ENCODE peak calls at places on chromosome 12, in five cellular contexts. I is Right ventricle myocardium inferior, N is esophagus squamous epithelium, K is NCI-H1092 treated with DMSO at 0.1 percent for 48 hours, T is cardiac fibroblast. Z is an unnamed sample.
A peak's percentile ranks its signal among the peaks of the same experiment; 100 is the strongest.

GRCh38 chr12:121579190-121579791 is 1.5 kb downstream of the KDM2B start:
- DNase-seq in N (no peak), I (peak; percentile 76), T (peak; percentile 24), K (peak; percentile 28), Z (peak; percentile 14)

GRCh38 chr12:110568752-110569151 is 14.4 kb downstream of the PPTC7 start:
- DNase-seq in I (no peak), T (no peak), N (no peak), K (no peak), Z (no peak)

GRCh38 chr12:123223241-123223668 is 9.7 kb downstream of the MPHOSPH9 start:
- DNase-seq in T (no peak), K (no peak), I (no peak), N (no peak), Z (no peak)

GRCh38 chr12:2959508-2960431 is 573 bp downstream of the TEAD4 start:
- DNase-seq in K (peak; percentile 40), T (peak; percentile 69), I (peak; percentile 78), N (no peak), Z (peak; percentile 46)

GRCh38 chr12:131025234-131025633 is 71.5 kb downstream of the ADGRD1 start:
- DNase-seq in K (no peak), N (no peak), I (no peak), T (no peak), Z (no peak)

GRCh38 chr12:1837541-1838206 is 17.3 kb downstream of the LRTM2 start:
- DNase-seq in T (peak; percentile 16), K (no peak), I (no peak), N (no peak), Z (no peak)

GRCh38 chr12:42180990-42181611 is 36.4 kb upstream of the GXYLT1 start:
- DNase-seq in I (no peak), K (no peak), N (no peak), T (peak; percentile 55), Z (no peak)

GRCh38 chr12:122860052-122860853 is 25.0 kb downstream of the HIP1R start:
- DNase-seq in I (peak; percentile 90), T (peak; percentile 86), K (peak; percentile 34), N (no peak), Z (peak; percentile 65)

GRCh38 chr12:57766464-57767311 is at the start of gene CYP27B1:
- DNase-seq in K (peak; percentile 12), T (no peak), I (peak; percentile 72), N (no peak), Z (peak; percentile 58)

GRCh38 chr12:53046655-53047220 is 3.1 kb upstream of the TNS2 start:
- DNase-seq in N (no peak), K (peak; percentile 54), T (peak; percentile 94), I (peak; percentile 94), Z (peak; percentile 81)

GRCh38 chr12:105099355-105099754 is 8.2 kb upstream of the WASHC4 start:
- DNase-seq in K (no peak), T (no peak), I (no peak), N (no peak), Z (no peak)

GRCh38 chr12:45243963-45244362 is 28.1 kb downstream of the ANO6 start:
- DNase-seq in K (no peak), I (no peak), T (no peak), N (no peak), Z (no peak)

GRCh38 chr12:105083551-105084105 is 630 bp downstream of the ALDH1L2 start:
- DNase-seq in T (peak; percentile 76), I (peak; percentile 84), K (peak; percentile 38), N (no peak), Z (no peak)

GRCh38 chr12:66217342-66217929 is 28.4 kb downstream of the IRAK3 start:
- DNase-seq in T (no peak), K (no peak), I (no peak), N (no peak), Z (no peak)

GRCh38 chr12:69284131-69284530 is 44.8 kb downstream of the CPSF6 start:
- DNase-seq in K (peak; percentile 56), I (peak; percentile 83), N (no peak), T (peak; percentile 84), Z (peak; percentile 34)

GRCh38 chr12:69684472-69684871 is 14.6 kb downstream of the BEST3 start:
- DNase-seq in K (no peak), I (no peak), T (no peak), N (no peak), Z (no peak)

GRCh38 chr12:68609955-68610434 is 704 bp upstream of the RAP1B start:
- DNase-seq in N (no peak), I (no peak), T (peak; percentile 62), K (no peak), Z (no peak)

GRCh38 chr12:68806488-68807237 is 1.3 kb upstream of the MDM2 start:
- DNase-seq in I (no peak), N (no peak), T (no peak), K (no peak), Z (no peak)

GRCh38 chr12:11807453-11807852 is 158.0 kb downstream of the ETV6 start:
- DNase-seq in I (no peak), K (peak; percentile 53), T (no peak), N (no peak), Z (peak; percentile 89)

GRCh38 chr12:117674313-117674712 is 294.5 kb downstream of the KSR2 start:
- DNase-seq in I (no peak), N (no peak), K (no peak), T (no peak), Z (no peak)

Z was measured in NCI-H345.